ENCODE peak calls at places on chromosome 13, in six cellular contexts. D is HepG2, J is WTC11, S is K562, N is H1, G is A549. Z is an unnamed sample.

GRCh38 chr13:93235258-93236015 is 8.8 kb downstream of the GPC6 start:
- DNase-seq in D (no peak), J (no peak), S (no peak), N (no peak), G (no peak), Z (no peak)

GRCh38 chr13:84446972-84447700 is 564.9 kb upstream of the SLITRK1 start:
- DNase-seq in D (no peak), J (no peak), S (no peak), N (no peak), G (no peak), Z (no peak)

GRCh38 chr13:110644892-110645521 is 29.7 kb downstream of the NAXD start:
- DNase-seq in D (no peak), J (peak), S (no peak), N (peak), G (peak), Z (peak)

GRCh38 chr13:36288794-36289391 is 8.7 kb downstream of the CCDC169 start:
- DNase-seq in D (no peak), J (no peak), S (no peak), N (no peak), G (no peak), Z (no peak)

GRCh38 chr13:80881495-80882482 is 540.9 kb upstream of the SPRY2 start:
- DNase-seq in D (no peak), J (no peak), S (peak), N (no peak), G (peak), Z (peak)

GRCh38 chr13:95059306-95059705 is 241.9 kb downstream of the ABCC4 start:
- DNase-seq in D (no peak), J (peak), S (no peak), N (no peak), G (no peak), Z (no peak)

GRCh38 chr13:112545866-112546265 is 42.1 kb downstream of the TUBGCP3 start:
- DNase-seq in D (no peak), J (no peak), S (no peak), N (no peak), G (peak), Z (peak)

GRCh38 chr13:112712451-112712881 is 22.6 kb downstream of the ATP11A start:
- DNase-seq in D (no peak), J (no peak), S (no peak), N (no peak), G (no peak), Z (no peak)

GRCh38 chr13:29999492-30000372 is 149.3 kb upstream of the UBL3 start:
- DNase-seq in D (no peak), J (no peak), S (no peak), N (no peak), G (no peak), Z (no peak)

GRCh38 chr13:40208517-40208916 is 457.9 kb downstream of the FOXO1 start:
- DNase-seq in D (no peak), J (no peak), S (no peak), N (no peak), G (no peak), Z (no peak)

GRCh38 chr13:40205771-40206240 is 460.6 kb downstream of the FOXO1 start:
- DNase-seq in D (no peak), J (no peak), S (no peak), N (no peak), G (no peak), Z (peak)

GRCh38 chr13:40207110-40207478 is 459.3 kb downstream of the FOXO1 start:
- DNase-seq in D (no peak), J (no peak), S (no peak), N (no peak), G (no peak), Z (no peak)

GRCh38 chr13:40204246-40204645 is 462.2 kb downstream of the FOXO1 start:
- DNase-seq in D (no peak), J (no peak), S (no peak), N (no peak), G (no peak), Z (no peak)

GRCh38 chr13:40206241-40207109 is 460.0 kb downstream of the FOXO1 start:
- DNase-seq in D (no peak), J (no peak), S (no peak), N (no peak), G (no peak), Z (peak)
- TF ChIP-seq JUN in D (no peak), J (no peak), S (no peak), N (no peak), G (no peak), Z (peak)

GRCh38 chr13:20566424-20566916 is 487 bp upstream of the IFT88 start:
- DNase-seq in D (peak), J (no peak), S (no peak), N (peak), G (peak), Z (no peak)
- TF ChIP-seq JUN in D (no peak), J (no peak), S (no peak), N (no peak), G (no peak), Z (no peak)

GRCh38 chr13:49302222-49302621 is 54.5 kb downstream of the CDADC1 start:
- DNase-seq in D (no peak), J (no peak), S (no peak), N (no peak), G (no peak), Z (no peak)
- TF ChIP-seq JUN in D (no peak), J (no peak), S (no peak), N (no peak), G (no peak), Z (no peak)

GRCh38 chr13:96762876-96763275 is 231.4 kb downstream of the OXGR1 start:
- DNase-seq in D (no peak), J (no peak), S (no peak), N (no peak), G (no peak), Z (no peak)
- TF ChIP-seq JUN in D (no peak), J (no peak), S (no peak), N (no peak), G (no peak), Z (no peak)

DNA sequence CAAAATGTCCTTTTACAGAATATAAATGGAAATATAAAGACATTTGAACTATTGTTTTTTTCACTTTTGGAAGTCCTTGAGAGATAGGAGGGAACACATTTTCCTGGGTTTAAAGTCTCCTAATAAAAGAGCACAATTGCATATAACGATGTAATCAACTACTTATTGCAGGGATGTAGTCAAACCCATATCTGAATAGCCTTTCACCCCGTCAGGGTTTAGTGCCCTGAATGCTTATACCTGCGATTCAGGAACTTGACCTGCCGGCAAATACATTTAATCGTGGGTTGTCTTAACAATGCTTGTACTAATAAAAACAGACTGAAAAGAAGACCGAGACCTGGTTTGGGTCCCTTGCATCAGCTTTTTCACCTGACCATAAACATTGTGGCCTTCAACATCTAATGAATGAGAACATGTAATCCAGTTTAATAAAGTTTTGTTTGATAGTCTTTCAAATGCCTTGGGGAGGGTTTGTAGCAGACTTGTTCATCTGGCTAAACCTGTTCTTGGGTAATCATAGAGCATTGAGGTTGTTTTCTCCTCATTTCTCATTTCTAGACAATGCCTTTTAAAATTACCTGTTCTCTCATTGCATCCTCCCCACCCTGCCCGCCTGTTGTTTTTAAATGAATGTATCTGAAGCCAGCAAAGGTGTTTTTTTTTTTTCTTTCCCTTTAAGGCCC is 7.0 kb downstream of the KLF5 start:
- DNase-seq in D (no peak), J (no peak), S (no peak), N (no peak), G (no peak), Z (no peak)
- TF ChIP-seq JUN in D (no peak), J (no peak), S (no peak), N (no peak), G (no peak), Z (no peak)

DNA sequence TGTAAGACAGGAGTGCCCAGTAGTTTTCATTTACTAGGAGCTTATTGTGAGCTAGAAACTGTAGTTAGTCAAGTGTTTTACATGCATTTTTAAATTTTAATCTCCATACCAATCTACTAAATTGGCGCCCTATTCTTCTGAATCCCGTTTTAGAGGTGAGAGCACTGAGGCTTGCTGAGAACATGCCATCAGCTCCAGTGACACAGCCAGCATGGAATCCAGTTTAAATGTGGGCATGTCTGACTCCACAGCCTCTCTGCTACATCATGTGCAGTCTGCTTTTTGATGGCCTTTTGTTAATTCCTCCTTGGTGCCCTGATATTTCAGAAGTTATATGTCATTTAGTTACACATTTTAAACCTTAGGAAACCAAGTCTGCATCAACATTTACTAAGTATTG is 325.4 kb downstream of the DLEU7 start:
- DNase-seq in D (no peak), J (no peak), S (no peak), N (no peak), G (no peak), Z (no peak)
- TF ChIP-seq JUN in D (no peak), J (no peak), S (no peak), N (no peak), G (no peak), Z (no peak)

GRCh38 chr13:114155923-114156883 is 22.9 kb upstream of the CFAP97D2 start:
- DNase-seq in D (no peak), J (no peak), S (no peak), N (no peak), G (no peak), Z (no peak)

GRCh38 chr13:114155320-114155719 is 22.9 kb upstream of the RASA3 start:
- DNase-seq in D (no peak), J (no peak), S (no peak), N (no peak), G (no peak), Z (no peak)

GRCh38 chr13:114153485-114154080 is 21.2 kb upstream of the RASA3 start:
- DNase-seq in D (no peak), J (no peak), S (no peak), N (no peak), G (no peak), Z (no peak)

GRCh38 chr13:114152831-114153371 is 20.5 kb upstream of the RASA3 start:
- DNase-seq in D (no peak), J (no peak), S (no peak), N (no peak), G (no peak), Z (no peak)

GRCh38 chr13:114154476-114154875 is 22.1 kb upstream of the RASA3 start:
- DNase-seq in D (no peak), J (no peak), S (no peak), N (no peak), G (no peak), Z (no peak)
- TF ChIP-seq JUN in D (no peak), J (no peak), S (no peak), N (no peak), G (no peak), Z (no peak)

GRCh38 chr13:66723606-66724005 is 506.5 kb downstream of the PCDH9 start:
- DNase-seq in D (no peak), J (no peak), S (no peak), N (no peak), G (no peak), Z (no peak)
- TF ChIP-seq JUN in D (no peak), J (no peak), S (no peak), N (no peak), G (no peak), Z (no peak)

Z was measured in endothelial cell of umbilical vein.